ENCODE peak calls at places on chromosome 1, in four cellular contexts. V is activated T-cell treated with anti-CD3 and anti-CD28 coated beads, Interleukin-2, amount 50 U/mL, for 72 hours; K is neural crest cell; W is GM10248. N is an unnamed sample.

GRCh38 chr1:63984257-63984626 is 210.4 kb downstream of the ROR1 start:
- DNase-seq in V (no peak), K (no peak), W (no peak), N (no peak)

GRCh38 chr1:173044656-173045055 is 6.1 kb downstream of the TNFSF18 start:
- DNase-seq in V (no peak), K (no peak), W (no peak), N (no peak)

GRCh38 chr1:69794831-69795230 is 227.1 kb downstream of the LRRC7 start:
- DNase-seq in V (no peak), K (no peak), W (no peak), N (no peak)

GRCh38 chr1:172531846-172532699 is 877 bp upstream of the SUCO start:
- DNase-seq in V (peak; percentile 90), K (peak; percentile 75), W (peak; percentile 88), N (peak; percentile 46)

GRCh38 chr1:171788696-171789095 is 7.2 kb downstream of the METTL13 start:
- DNase-seq in V (no peak), K (no peak), W (no peak), N (no peak)

GRCh38 chr1:149932474-149932873 is 4.2 kb downstream of the MTMR11 start:
- DNase-seq in V (no peak), K (no peak), W (no peak), N (no peak)

GRCh38 chr1:102191723-102192122 is 195.0 kb upstream of the OLFM3 start:
- DNase-seq in V (no peak), K (peak; percentile 5), W (peak; percentile 4), N (no peak)

GRCh38 chr1:30087465-30087864 is 635.9 kb downstream of the MATN1 start:
- DNase-seq in V (no peak), K (no peak), W (no peak), N (no peak)

GRCh38 chr1:151655362-151655761 is 43.5 kb downstream of the SNX27 start:
- DNase-seq in V (no peak), K (no peak), W (no peak), N (no peak)

GRCh38 chr1:77424236-77424635 is 142.4 kb downstream of the AK5 start:
- DNase-seq in V (no peak), K (no peak), W (no peak), N (no peak)

GRCh38 chr1:160210563-160210962 is 5.4 kb downstream of the PEA15 start:
- DNase-seq in V (no peak), K (no peak), W (no peak), N (no peak)

GRCh38 chr1:203170625-203171330 is 4.8 kb downstream of the MYBPH start:
- DNase-seq in V (no peak), K (no peak), W (no peak), N (no peak)

GRCh38 chr1:184535191-184535970 is 148.6 kb downstream of the C1orf21 start:
- DNase-seq in V (no peak), K (no peak), W (no peak), N (no peak)

GRCh38 chr1:93878501-93878888 is 511 bp downstream of the DNTTIP2 start:
- DNase-seq in V (peak; percentile 77), K (no peak), W (peak; percentile 68), N (peak; percentile 33)

GRCh38 chr1:44024903-44025525 is 6.2 kb downstream of the SLC6A9 start:
- DNase-seq in V (no peak), K (no peak), W (no peak), N (no peak)

GRCh38 chr1:109298666-109299086 is 8.1 kb downstream of the MYBPHL start:
- DNase-seq in V (no peak), K (no peak), W (peak; percentile 49), N (no peak)

GRCh38 chr1:226575436-226576390 is 27.1 kb downstream of the STUM start:
- DNase-seq in V (no peak), K (no peak), W (no peak), N (no peak)

GRCh38 chr1:44249543-44249942 is 36.3 kb downstream of the DMAP1 start:
- DNase-seq in V (no peak), K (no peak), W (no peak), N (no peak)

GRCh38 chr1:107541412-107541811 is 400.6 kb downstream of the NTNG1 start:
- DNase-seq in V (no peak), K (no peak), W (no peak), N (no peak)

GRCh38 chr1:207830788-207831187 is 78.9 kb downstream of the CD46 start:
- DNase-seq in V (no peak), K (no peak), W (no peak), N (no peak)

GRCh38 chr1:223714849-223715709 is 2.7 kb downstream of the CAPN2 start:
- DNase-seq in V (no peak), K (no peak), W (no peak), N (no peak)

GRCh38 chr1:108828074-108828961 is 28.6 kb downstream of the AKNAD1 start:
- DNase-seq in V (peak; percentile 72), K (peak; percentile 79), W (peak; percentile 84), N (peak; percentile 72)

GRCh38 chr1:15090373-15090772 is 63.2 kb upstream of the TMEM51 start:
- DNase-seq in V (peak; percentile 11), K (peak; percentile 41), W (no peak), N (peak; percentile 59)

GRCh38 chr1:159917533-159917932 is 7.8 kb downstream of the TAGLN2 start:
- DNase-seq in V (no peak), K (no peak), W (no peak), N (no peak)

GRCh38 chr1:177847843-177848242 is 122.0 kb downstream of the SEC16B start:
- DNase-seq in V (no peak), K (no peak), W (no peak), N (no peak)

GRCh38 chr1:46295306-46295705 is 8.1 kb downstream of the LRRC41 start:
- DNase-seq in V (no peak), K (no peak), W (no peak), N (no peak)

GRCh38 chr1:49465486-49466185 is 558.1 kb downstream of the AGBL4 start:
- DNase-seq in V (no peak), K (no peak), W (no peak), N (no peak)